ENCODE peak calls at places on chromosome 22, in six cellular contexts. Q is IMR-90, K is H1, M is neuronal stem cell, N is H9, F is mesenchymal stem cell. J is an unnamed sample.

GRCh38 chr22:48238966-48239365 is 1476.5 kb downstream of the TBC1D22A start:
- DNase-seq in K (no peak), M (no peak), N (no peak), Q (no peak), F (no peak), J (no peak)

GRCh38 chr22:23233084-23233501 is 52.8 kb downstream of the BCR start:
- DNase-seq in K (no peak), M (no peak), N (peak), F (no peak), Q (no peak), J (no peak)

GRCh38 chr22:46734830-46735453 is 3.1 kb downstream of the CERK start:
- DNase-seq in K (no peak), F (peak), N (no peak), Q (no peak), M (no peak), J (peak)

GRCh38 chr22:23790819-23791736 is 4.3 kb downstream of the SMARCB1 start:
- DNase-seq in M (no peak), Q (peak), N (no peak), K (no peak), F (no peak), J (no peak)

GRCh38 chr22:42436402-42436801 is 4.2 kb upstream of the NFAM1 start:
- DNase-seq in N (no peak), F (no peak), M (no peak), K (no peak), Q (no peak), J (no peak)

GRCh38 chr22:23369054-23369685 is 188.9 kb downstream of the BCR start:
- DNase-seq in N (no peak), M (no peak), Q (no peak), F (no peak), K (peak), J (no peak)

GRCh38 chr22:31947296-31947695 is 3.0 kb downstream of the YWHAH start:
- DNase-seq in F (no peak), Q (no peak), K (no peak), N (no peak), M (no peak), J (peak)

GRCh38 chr22:42785706-42786499 is 65.2 kb upstream of the A4GALT start:
- DNase-seq in N (no peak), F (no peak), M (no peak), K (no peak), Q (no peak), J (no peak)

DNA sequence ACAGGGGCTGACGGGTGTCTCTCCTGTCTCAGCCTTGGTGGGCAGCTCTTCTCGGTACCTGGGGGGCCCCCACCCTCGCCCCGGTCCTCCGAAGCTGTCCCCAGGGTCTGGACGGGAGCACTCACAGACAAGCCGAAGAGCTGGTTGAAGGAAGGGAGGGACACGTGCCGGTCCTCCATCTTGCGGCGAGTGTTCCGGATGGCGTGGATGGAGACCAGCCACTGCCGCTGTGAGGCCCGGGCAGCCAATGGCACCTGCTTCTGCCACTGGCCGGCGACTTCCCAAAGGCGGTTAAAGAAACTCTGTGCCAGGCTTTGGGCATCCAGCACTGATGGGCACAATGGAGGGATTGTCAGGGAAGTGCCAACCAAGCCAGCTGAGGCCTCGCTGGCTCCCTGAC is 18.7 kb downstream of the PPM1F start:
- DNase-seq in N (no peak), F (no peak), K (no peak), Q (no peak), M (no peak), J (no peak)
- H3K14ac ChIP-seq in N (no peak), F (no peak), K (no peak), Q (no peak), M (no peak), J (no peak)

DNA sequence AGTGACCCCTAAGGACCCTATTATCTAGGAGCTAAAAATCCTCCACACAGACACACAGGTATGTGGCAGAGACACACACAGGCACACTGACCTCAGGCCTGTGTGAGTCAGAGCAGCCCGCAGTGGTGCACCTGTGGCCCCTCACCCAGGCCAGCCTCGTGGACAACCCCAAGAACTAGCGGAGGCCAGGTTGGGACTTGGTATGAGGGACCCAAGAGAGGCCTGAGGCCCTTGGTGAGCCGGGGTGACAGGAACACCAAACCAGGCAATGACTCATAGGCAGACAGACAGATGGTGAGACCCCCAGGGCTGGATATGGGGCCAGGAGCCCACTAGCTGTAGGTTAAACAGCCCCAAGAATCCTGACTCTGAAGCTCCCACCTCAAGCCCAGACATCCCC is 6.0 kb downstream of the CASTOR1 start:
- DNase-seq in M (no peak), N (no peak), Q (no peak), K (no peak), F (no peak), J (no peak)
- H3K14ac ChIP-seq in M (no peak), N (no peak), Q (no peak), K (no peak), F (no peak), J (no peak)

GRCh38 chr22:37303821-37304274 is 21.5 kb downstream of the CYTH4 start:
- DNase-seq in N (no peak), F (peak), Q (peak), M (no peak), K (no peak), J (peak)
- H3K14ac ChIP-seq in N (no peak), F (peak), Q (peak), M (no peak), K (no peak), J (no peak)

DNA sequence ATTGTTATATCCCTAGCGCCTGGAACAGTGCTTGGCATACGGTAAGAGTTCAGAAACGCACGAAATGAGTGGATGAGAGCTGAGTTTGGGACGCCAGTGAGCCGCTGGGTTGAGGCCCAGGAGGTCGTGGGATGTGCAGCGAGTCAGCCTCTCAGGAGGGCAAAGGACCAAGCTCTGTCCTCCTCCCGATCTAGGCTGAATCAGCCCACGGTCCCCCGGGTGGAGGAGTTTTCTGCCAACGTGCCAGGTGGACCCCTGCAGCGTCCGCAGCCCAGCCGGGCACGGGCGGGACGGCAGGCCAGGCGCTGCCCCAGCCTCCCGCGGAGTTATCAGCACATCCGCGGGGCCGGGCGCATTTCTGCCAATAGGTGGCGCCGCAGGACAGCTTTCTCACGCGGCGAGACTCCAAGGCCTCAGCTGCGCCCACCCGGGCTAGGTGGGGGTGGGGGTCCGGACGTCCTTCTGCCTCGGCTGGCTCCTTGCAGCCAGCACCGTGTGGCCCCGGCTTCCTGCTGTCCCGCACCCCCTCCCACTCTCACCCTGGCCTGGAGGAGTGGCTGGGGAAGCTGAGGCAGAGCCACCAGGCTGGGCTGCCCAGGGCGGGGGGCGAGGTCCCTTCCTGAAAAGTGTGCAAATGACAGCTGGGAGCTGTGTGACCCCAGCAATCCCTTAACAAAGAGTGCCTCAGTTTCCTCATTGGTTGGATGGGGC is 2.2 kb upstream of the RPS19BP1 start:
- DNase-seq in F (peak), N (peak), Q (peak), M (peak), K (peak), J (peak)
- H3K14ac ChIP-seq in F (no peak), N (peak), Q (peak), M (no peak), K (no peak), J (peak)

DNA sequence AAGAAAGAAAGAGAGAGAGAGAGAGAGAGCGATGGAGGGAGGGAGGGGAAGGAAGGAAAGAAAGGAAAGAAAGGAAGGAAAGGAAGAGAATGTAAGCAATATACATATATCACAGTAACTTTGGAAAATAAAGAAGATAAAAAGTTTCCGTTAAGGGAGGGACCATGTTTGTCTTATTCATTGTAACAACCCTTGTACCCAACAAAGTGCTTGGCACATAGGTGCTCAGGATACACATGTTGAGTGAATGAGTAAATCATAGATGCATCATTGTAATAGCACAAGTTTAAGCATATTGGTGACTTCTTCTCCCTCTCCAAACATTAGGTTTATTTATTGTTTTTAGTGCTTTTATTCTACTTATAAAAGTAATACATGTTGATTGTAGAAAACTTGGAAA is 39.7 kb upstream of the ZNRF3 start:
- DNase-seq in N (no peak), F (no peak), K (no peak), M (no peak), Q (no peak), J (no peak)
- H3K14ac ChIP-seq in N (no peak), F (no peak), K (no peak), M (no peak), Q (no peak), J (no peak)

DNA sequence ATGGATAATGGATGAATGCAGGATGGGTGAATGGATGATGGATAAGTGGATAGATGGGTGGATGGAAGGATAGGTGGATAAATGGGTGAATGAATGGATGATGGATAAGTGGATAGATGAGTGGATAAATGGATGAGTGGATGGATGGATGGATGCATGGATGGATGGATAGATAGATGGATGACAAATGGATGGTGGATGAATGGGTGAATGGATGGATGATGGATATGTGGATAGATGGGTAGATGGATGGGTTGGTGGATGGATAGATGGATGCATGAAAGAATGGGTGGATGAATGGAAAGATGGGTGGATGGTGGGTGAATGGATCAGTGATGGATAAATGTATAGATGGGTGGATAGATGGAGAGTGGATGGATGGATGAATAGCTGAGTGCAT is 564.8 kb downstream of the MIAT start:
- DNase-seq in N (no peak), K (no peak), M (no peak), F (no peak), Q (no peak), J (no peak)
- H3K14ac ChIP-seq in N (no peak), K (no peak), M (no peak), F (no peak), Q (no peak), J (no peak)

GRCh38 chr22:20238567-20239062 is 29.5 kb downstream of the RTN4R start:
- DNase-seq in M (peak), F (peak), N (peak), Q (no peak), K (peak), J (peak)
- H3K14ac ChIP-seq in M (no peak), F (no peak), N (no peak), Q (no peak), K (no peak), J (no peak)

GRCh38 chr22:28846994-28847393 is 36.4 kb upstream of the ZNRF3 start:
- DNase-seq in M (no peak), K (no peak), F (no peak), N (no peak), Q (no peak), J (no peak)
- H3K14ac ChIP-seq in M (no peak), K (no peak), F (no peak), N (no peak), Q (no peak), J (no peak)

GRCh38 chr22:24930678-24931077 is 15.8 kb downstream of the LHFPL7 start:
- DNase-seq in K (no peak), Q (no peak), F (no peak), M (no peak), N (no peak), J (peak)

GRCh38 chr22:24926849-24927579 is 19.5 kb downstream of the LHFPL7 start:
- DNase-seq in Q (no peak), F (peak), N (no peak), K (no peak), M (no peak), J (peak)

GRCh38 chr22:24926428-24926725 is 20.1 kb downstream of the LHFPL7 start:
- DNase-seq in K (no peak), F (no peak), M (no peak), Q (no peak), N (no peak), J (no peak)

GRCh38 chr22:24928322-24928721 is 18.2 kb downstream of the LHFPL7 start:
- DNase-seq in Q (no peak), N (no peak), F (no peak), M (no peak), K (no peak), J (no peak)

DNA sequence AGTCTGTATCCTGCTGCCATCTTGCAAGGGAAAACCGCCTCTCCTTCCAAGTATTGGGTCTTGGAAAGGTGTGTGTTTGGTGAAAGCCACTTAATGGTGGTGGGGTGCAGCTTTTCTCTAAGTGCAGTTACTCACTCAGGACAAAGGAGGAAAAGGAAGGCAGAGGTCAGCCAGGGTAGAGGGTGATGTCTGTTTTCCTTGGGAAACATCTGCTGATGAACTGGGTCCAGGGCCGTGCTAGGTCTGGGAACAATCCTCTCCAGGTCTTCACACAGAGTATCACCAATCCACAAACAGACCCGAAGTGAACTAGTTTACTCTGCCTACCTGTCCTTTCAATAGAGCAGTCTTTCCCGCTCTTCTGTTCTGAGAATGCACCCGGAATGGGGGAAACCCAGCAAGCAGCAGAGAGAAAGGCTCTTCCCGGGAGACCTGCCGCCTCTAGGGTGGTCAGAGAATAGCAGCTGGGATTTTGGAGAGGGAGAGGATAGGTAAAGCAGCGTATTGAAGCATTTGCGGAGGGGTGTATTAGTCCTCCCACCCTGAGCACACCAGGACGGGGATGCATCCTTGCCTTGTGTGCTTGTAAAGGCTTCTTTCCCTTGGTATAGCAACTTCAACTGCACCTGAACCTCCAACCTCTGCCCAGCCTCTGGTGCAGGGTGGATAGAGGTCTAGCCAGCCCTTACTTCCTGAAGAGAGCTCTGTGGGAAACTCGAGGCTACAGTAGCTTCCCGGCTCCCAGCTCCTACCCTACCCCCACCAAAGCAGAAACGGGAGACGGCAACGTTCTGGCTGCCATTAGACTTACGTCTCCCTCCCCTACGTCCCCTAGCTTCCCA is 20.7 kb downstream of the LHFPL7 start:
- DNase-seq in N (peak), F (no peak), K (peak), Q (no peak), M (no peak), J (no peak)
- H3K14ac ChIP-seq in N (no peak), F (no peak), K (no peak), Q (no peak), M (no peak), J (no peak)

J was measured in trophoblast cell.